ENCODE peak calls at places on chromosomes 12 and 14, in six cellular contexts. One of them, this sample, is unnamed.

GRCh38 chr12:31323466-31324115 is 2.4 kb downstream of the SINHCAF start:
- DNase-seq in NCI-H2081: peak; percentile 19
- DNase-seq in fibroblast of gingiva: no peak
- DNase-seq in AG09309: no peak
- DNase-seq in breast epithelium: peak; percentile 61
- DNase-seq in CD4-positive, alpha-beta T cell: no peak
- DNase-seq in this sample: peak; percentile 35

GRCh38 chr12:119229837-119230236 is 51.1 kb downstream of the HSPB8 start:
- DNase-seq in NCI-H2081: no peak
- DNase-seq in AG09309: no peak
- DNase-seq in CD4-positive, alpha-beta T cell: no peak
- DNase-seq in breast epithelium: no peak
- DNase-seq in fibroblast of gingiva: no peak
- DNase-seq in this sample: peak; percentile 6

GRCh38 chr12:125873031-125873430 is 807.8 kb downstream of the AACS start:
- DNase-seq in breast epithelium: no peak
- DNase-seq in fibroblast of gingiva: no peak
- DNase-seq in NCI-H2081: no peak
- DNase-seq in CD4-positive, alpha-beta T cell: no peak
- DNase-seq in AG09309: no peak
- DNase-seq in this sample: peak; percentile 30

GRCh38 chr12:25404955-25405354 is 148.1 kb downstream of the LMNTD1 start:
- DNase-seq in breast epithelium: no peak
- DNase-seq in NCI-H2081: no peak
- DNase-seq in fibroblast of gingiva: no peak
- DNase-seq in CD4-positive, alpha-beta T cell: no peak
- DNase-seq in AG09309: no peak
- DNase-seq in this sample: no peak

GRCh38 chr14:85254718-85255117 is 275.2 kb upstream of the FLRT2 start:
- DNase-seq in fibroblast of gingiva: peak; percentile 14
- DNase-seq in CD4-positive, alpha-beta T cell: no peak
- DNase-seq in AG09309: no peak
- DNase-seq in NCI-H2081: no peak
- DNase-seq in breast epithelium: no peak
- DNase-seq in this sample: no peak

GRCh38 chr12:57223191-57224165 is 6.0 kb upstream of the SHMT2 start:
- DNase-seq in AG09309: no peak
- DNase-seq in NCI-H2081: no peak
- DNase-seq in CD4-positive, alpha-beta T cell: no peak
- DNase-seq in breast epithelium: no peak
- DNase-seq in fibroblast of gingiva: no peak
- DNase-seq in this sample: no peak

GRCh38 chr12:93146278-93146939 is 217.3 kb upstream of the EEA1 start:
- DNase-seq in CD4-positive, alpha-beta T cell: no peak
- DNase-seq in AG09309: no peak
- DNase-seq in breast epithelium: no peak
- DNase-seq in fibroblast of gingiva: peak; percentile 20
- DNase-seq in NCI-H2081: no peak
- DNase-seq in this sample: peak; percentile 38

GRCh38 chr12:29782285-29782820 is 1.4 kb downstream of the TMTC1 start:
- DNase-seq in NCI-H2081: no peak
- DNase-seq in breast epithelium: no peak
- DNase-seq in fibroblast of gingiva: peak; percentile 88
- DNase-seq in CD4-positive, alpha-beta T cell: no peak
- DNase-seq in AG09309: peak; percentile 37
- DNase-seq in this sample: peak; percentile 78

GRCh38 chr14:92726135-92726932 is 22.1 kb downstream of the LGMN start:
- DNase-seq in fibroblast of gingiva: peak; percentile 86
- DNase-seq in NCI-H2081: no peak
- DNase-seq in breast epithelium: peak; percentile 75
- DNase-seq in CD4-positive, alpha-beta T cell: no peak
- DNase-seq in AG09309: peak; percentile 59
- DNase-seq in this sample: peak; percentile 81

GRCh38 chr14:92607702-92608429 is 94.3 kb downstream of the RIN3 start:
- DNase-seq in AG09309: peak; percentile 52
- DNase-seq in NCI-H2081: no peak
- DNase-seq in fibroblast of gingiva: peak; percentile 98
- DNase-seq in CD4-positive, alpha-beta T cell: no peak
- DNase-seq in breast epithelium: no peak
- DNase-seq in this sample: peak; percentile 79

GRCh38 chr12:76026643-76027063 is 4.9 kb downstream of the PHLDA1 start:
- DNase-seq in breast epithelium: no peak
- DNase-seq in CD4-positive, alpha-beta T cell: no peak
- DNase-seq in AG09309: no peak
- DNase-seq in NCI-H2081: no peak
- DNase-seq in fibroblast of gingiva: peak; percentile 72
- DNase-seq in this sample: peak; percentile 73

GRCh38 chr12:14454098-14454907 is 88.8 kb downstream of the ATF7IP start:
- DNase-seq in fibroblast of gingiva: peak; percentile 17
- DNase-seq in breast epithelium: no peak
- DNase-seq in CD4-positive, alpha-beta T cell: no peak
- DNase-seq in NCI-H2081: peak; percentile 19
- DNase-seq in AG09309: no peak
- DNase-seq in this sample: peak; percentile 22

GRCh38 chr12:87935216-87935615 is 94.0 kb downstream of the C12orf50 start:
- DNase-seq in AG09309: no peak
- DNase-seq in CD4-positive, alpha-beta T cell: no peak
- DNase-seq in NCI-H2081: no peak
- DNase-seq in fibroblast of gingiva: no peak
- DNase-seq in breast epithelium: no peak
- DNase-seq in this sample: no peak

GRCh38 chr14:26276757-26277156 is 321.1 kb downstream of the NOVA1 start:
- DNase-seq in NCI-H2081: peak; percentile 11
- DNase-seq in breast epithelium: no peak
- DNase-seq in fibroblast of gingiva: no peak
- DNase-seq in AG09309: no peak
- DNase-seq in CD4-positive, alpha-beta T cell: no peak
- DNase-seq in this sample: no peak

GRCh38 chr12:96197503-96198272 is 3.5 kb downstream of the ELK3 start:
- DNase-seq in fibroblast of gingiva: peak; percentile 90
- DNase-seq in CD4-positive, alpha-beta T cell: no peak
- DNase-seq in breast epithelium: no peak
- DNase-seq in NCI-H2081: no peak
- DNase-seq in AG09309: peak; percentile 89
- DNase-seq in this sample: peak; percentile 94

GRCh38 chr12:113954547-113954946 is 11.6 kb downstream of the RBM19 start:
- DNase-seq in breast epithelium: no peak
- DNase-seq in CD4-positive, alpha-beta T cell: no peak
- DNase-seq in fibroblast of gingiva: no peak
- DNase-seq in NCI-H2081: no peak
- DNase-seq in AG09309: no peak
- DNase-seq in this sample: no peak

GRCh38 chr12:106953352-106954260 is 2.1 kb upstream of the TMEM263 start:
- DNase-seq in fibroblast of gingiva: no peak
- DNase-seq in breast epithelium: no peak
- DNase-seq in AG09309: no peak
- DNase-seq in CD4-positive, alpha-beta T cell: no peak
- DNase-seq in NCI-H2081: no peak
- DNase-seq in this sample: peak; percentile 25

GRCh38 chr12:1429980-1430379 is 164.4 kb downstream of the FBXL14 start:
- DNase-seq in NCI-H2081: no peak
- DNase-seq in fibroblast of gingiva: peak; percentile 91
- DNase-seq in CD4-positive, alpha-beta T cell: no peak
- DNase-seq in AG09309: peak; percentile 73
- DNase-seq in breast epithelium: no peak
- DNase-seq in this sample: peak; percentile 61

GRCh38 chr12:29681996-29682534 is 101.7 kb downstream of the TMTC1 start:
- DNase-seq in AG09309: no peak
- DNase-seq in NCI-H2081: no peak
- DNase-seq in CD4-positive, alpha-beta T cell: no peak
- DNase-seq in breast epithelium: no peak
- DNase-seq in fibroblast of gingiva: no peak
- DNase-seq in this sample: peak; percentile 39

GRCh38 chr14:76772300-76773187 is 11.3 kb downstream of the VASH1 start:
- DNase-seq in CD4-positive, alpha-beta T cell: no peak
- DNase-seq in NCI-H2081: no peak
- DNase-seq in breast epithelium: no peak
- DNase-seq in AG09309: no peak
- DNase-seq in fibroblast of gingiva: no peak
- DNase-seq in this sample: peak; percentile 43

GRCh38 chr14:54572316-54572715 is 5.4 kb downstream of the SAMD4A start:
- DNase-seq in AG09309: no peak
- DNase-seq in CD4-positive, alpha-beta T cell: no peak
- DNase-seq in NCI-H2081: peak; percentile 11
- DNase-seq in fibroblast of gingiva: no peak
- DNase-seq in breast epithelium: no peak
- DNase-seq in this sample: no peak

GRCh38 chr12:46959484-46959883 is 119.9 kb upstream of the PCED1B start:
- DNase-seq in breast epithelium: no peak
- DNase-seq in NCI-H2081: no peak
- DNase-seq in fibroblast of gingiva: peak; percentile 88
- DNase-seq in AG09309: peak; percentile 84
- DNase-seq in CD4-positive, alpha-beta T cell: no peak
- DNase-seq in this sample: peak; percentile 75

GRCh38 chr12:108696111-108696995 is 35.0 kb downstream of the CORO1C start:
- DNase-seq in AG09309: peak; percentile 99
- DNase-seq in fibroblast of gingiva: peak; percentile 86
- DNase-seq in breast epithelium: no peak
- DNase-seq in NCI-H2081: no peak
- DNase-seq in CD4-positive, alpha-beta T cell: no peak
- DNase-seq in this sample: peak; percentile 99

GRCh38 chr12:132837693-132838463 is 9.2 kb upstream of the GOLGA3 start:
- DNase-seq in breast epithelium: no peak
- DNase-seq in AG09309: no peak
- DNase-seq in CD4-positive, alpha-beta T cell: no peak
- DNase-seq in fibroblast of gingiva: peak; percentile 35
- DNase-seq in NCI-H2081: no peak
- DNase-seq in this sample: no peak

GRCh38 chr14:103696466-103697071 is 18.7 kb downstream of the XRCC3 start:
- DNase-seq in CD4-positive, alpha-beta T cell: no peak
- DNase-seq in AG09309: no peak
- DNase-seq in fibroblast of gingiva: peak; percentile 72
- DNase-seq in breast epithelium: peak; percentile 45
- DNase-seq in NCI-H2081: no peak
- DNase-seq in this sample: peak; percentile 69

This sample was measured in astrocyte of the spinal cord.